ENCODE peak calls at places on chromosomes 3 and 15, in six cellular contexts. Z is CD8-positive, alpha-beta memory T cell; J is right atrium auricular region; W is A673; B is lung; R is mammary epithelial cell. K is an unnamed sample. For H3K4me1 and H3K27me3, the result is how much of the 10 kb centered on the place peaks cover.

GRCh38 chr3:189361103-189361835 is 189.5 kb downstream of the TPRG1 start:
- DNase-seq in Z (no peak), W (no peak), R (no peak), J (no peak), B (no peak), K (no peak)

GRCh38 chr3:164723396-164723795 is 354.9 kb downstream of the SI start:
- DNase-seq in R (no peak), B (no peak), W (no peak), J (no peak), Z (no peak), K (peak)

GRCh38 chr15:51331141-51331540 is 7.3 kb downstream of the CYP19A1 start:
- DNase-seq in R (no peak), W (no peak), Z (no peak), J (no peak), B (no peak), K (no peak)

GRCh38 chr3:113834983-113835382 is 3.6 kb upstream of the GRAMD1C start:
- DNase-seq in W (no peak), B (no peak), Z (no peak), J (no peak), R (peak), K (no peak)

GRCh38 chr3:156659260-156659659 is 15.1 kb upstream of the TIPARP start:
- DNase-seq in R (no peak), B (no peak), Z (no peak), W (no peak), J (no peak), K (no peak)

GRCh38 chr15:65006876-65007275 is 17.2 kb upstream of the SPG21 start:
- DNase-seq in Z (no peak), R (no peak), B (no peak), J (no peak), W (no peak), K (no peak)

GRCh38 chr3:101484805-101485620 is 28.0 kb downstream of the SENP7 start:
- DNase-seq in Z (no peak), J (no peak), W (no peak), B (no peak), R (peak), K (no peak)

GRCh38 chr3:20320489-20320888 is 134.5 kb upstream of the SGO1 start:
- DNase-seq in W (no peak), Z (no peak), J (no peak), R (no peak), B (no peak), K (no peak)

GRCh38 chr3:101189786-101190185 is 130.6 kb downstream of the IMPG2 start:
- DNase-seq in Z (no peak), W (no peak), B (no peak), J (no peak), R (no peak), K (no peak)

GRCh38 chr3:109149078-109149477 is 12.6 kb downstream of the C3orf85 start:
- DNase-seq in Z (no peak), B (no peak), J (no peak), R (no peak), W (no peak), K (no peak)

GRCh38 chr3:146469206-146470017 is at the start of gene PLSCR2:
- DNase-seq in B (peak), Z (peak), R (no peak), W (peak), J (peak), K (no peak)

GRCh38 chr3:113287111-113287817 is 75.9 kb downstream of the BOC start:
- DNase-seq in W (no peak), J (no peak), B (no peak), R (peak), Z (no peak), K (no peak)

GRCh38 chr3:122312826-122313225 is 12.2 kb upstream of the CSTA start:
- DNase-seq in W (no peak), B (no peak), Z (no peak), J (no peak), R (peak), K (no peak)

GRCh38 chr3:184193991-184194539 is 8.1 kb downstream of the ABCF3 start:
- DNase-seq in J (no peak), Z (no peak), B (no peak), W (no peak), R (no peak), K (no peak)

DNA sequence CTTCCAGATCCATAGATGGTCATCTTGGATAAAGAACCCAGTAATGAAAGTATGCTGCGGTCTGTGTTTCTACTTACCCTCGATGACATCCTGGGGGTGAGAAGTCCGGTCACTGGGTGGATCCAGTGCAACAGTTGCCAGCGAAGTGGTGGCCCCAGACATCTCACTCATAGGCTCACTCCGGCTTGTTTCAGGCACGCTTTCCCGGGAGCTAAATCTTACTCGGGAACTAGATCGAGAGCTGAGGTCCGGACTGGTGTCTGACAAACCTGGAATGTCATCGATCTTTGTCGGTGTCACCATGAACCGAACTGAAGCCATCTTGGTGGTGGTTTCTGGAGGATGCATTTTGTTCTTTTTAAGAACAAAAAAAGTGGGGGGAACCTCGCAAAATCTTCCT is 1.2 kb downstream of the SLC12A6 start:
- DNase-seq in Z (no peak), R (no peak), B (no peak), W (no peak), J (no peak), K (no peak)
- H3K4me1 ChIP-seq in Z (half or more), R (under half), B (under half), W (under half), J (under half), K (under half)

DNA sequence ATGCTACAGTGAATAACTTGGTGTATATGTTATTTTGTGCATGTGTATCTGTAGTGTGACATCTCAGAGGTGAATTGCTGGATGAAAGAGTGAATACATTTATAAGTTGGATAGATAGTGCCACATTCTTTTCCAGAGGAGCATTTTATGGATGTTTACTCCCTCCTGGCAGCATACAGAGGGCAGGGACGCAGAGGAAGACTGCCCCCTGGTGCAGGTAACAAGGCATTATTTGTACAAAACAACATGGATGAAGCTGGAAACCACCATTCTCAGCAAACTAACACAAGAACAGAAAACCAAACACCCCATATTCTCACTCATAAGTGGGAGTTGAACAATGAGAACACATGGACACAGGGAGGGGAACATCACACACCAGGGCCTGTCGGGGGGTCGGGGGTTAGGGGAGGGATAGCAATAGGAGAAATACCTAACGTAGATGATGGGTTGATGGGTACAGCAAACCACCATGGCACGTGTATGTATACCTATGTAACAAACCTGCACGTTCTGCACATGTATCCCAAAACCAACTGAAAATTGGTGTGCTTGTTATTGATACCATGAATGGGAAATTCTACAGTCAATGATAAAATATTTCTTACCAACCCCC is 57.9 kb upstream of the CTXND1 start:
- DNase-seq in R (peak), B (no peak), Z (no peak), J (no peak), W (peak), K (peak)
- H3K27me3 ChIP-seq in R (under half), B (under half), Z (under half), J (under half), W (under half), K (under half)

DNA sequence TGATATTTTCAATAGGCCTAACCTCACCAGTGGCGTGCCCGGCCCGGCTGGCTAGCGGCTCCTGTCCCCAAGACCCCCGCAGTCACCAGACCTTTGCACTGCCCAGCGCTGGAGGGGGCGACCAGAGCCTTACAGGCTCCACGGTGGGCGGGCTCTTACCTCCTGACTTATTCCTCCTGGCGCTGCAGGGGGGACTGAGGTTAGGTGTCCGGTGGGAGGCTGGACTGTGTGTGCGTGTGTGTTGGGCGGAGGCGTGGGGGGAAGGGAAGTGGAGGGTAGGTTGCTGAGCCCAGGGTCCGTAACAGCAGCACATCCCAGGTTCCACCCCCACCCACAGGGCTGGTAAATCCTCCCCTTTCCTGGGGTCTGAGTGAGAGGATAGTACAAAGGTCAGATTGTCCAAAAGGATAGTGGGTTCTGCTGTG is 27.5 kb upstream of the THRB start:
- DNase-seq in R (no peak), Z (no peak), J (no peak), B (no peak), W (no peak), K (no peak)
- H3K4me1 ChIP-seq in R (under half), Z (under half), J (under half), B (under half), W (under half), K (half or more)

GRCh38 chr15:70001859-70002258 is 95.9 kb downstream of the TLE3 start:
- DNase-seq in Z (no peak), J (no peak), W (no peak), B (no peak), R (no peak), K (no peak)

GRCh38 chr15:69998541-69999391 is 99.0 kb downstream of the TLE3 start:
- DNase-seq in Z (no peak), B (no peak), R (no peak), W (no peak), J (no peak), K (no peak)

GRCh38 chr15:69997701-69998273 is 99.9 kb downstream of the TLE3 start:
- DNase-seq in W (peak), Z (no peak), J (peak), B (peak), R (peak), K (no peak)

GRCh38 chr15:69996842-69997478 is 100.8 kb downstream of the TLE3 start:
- DNase-seq in W (no peak), R (no peak), Z (no peak), B (no peak), J (no peak), K (no peak)

DNA sequence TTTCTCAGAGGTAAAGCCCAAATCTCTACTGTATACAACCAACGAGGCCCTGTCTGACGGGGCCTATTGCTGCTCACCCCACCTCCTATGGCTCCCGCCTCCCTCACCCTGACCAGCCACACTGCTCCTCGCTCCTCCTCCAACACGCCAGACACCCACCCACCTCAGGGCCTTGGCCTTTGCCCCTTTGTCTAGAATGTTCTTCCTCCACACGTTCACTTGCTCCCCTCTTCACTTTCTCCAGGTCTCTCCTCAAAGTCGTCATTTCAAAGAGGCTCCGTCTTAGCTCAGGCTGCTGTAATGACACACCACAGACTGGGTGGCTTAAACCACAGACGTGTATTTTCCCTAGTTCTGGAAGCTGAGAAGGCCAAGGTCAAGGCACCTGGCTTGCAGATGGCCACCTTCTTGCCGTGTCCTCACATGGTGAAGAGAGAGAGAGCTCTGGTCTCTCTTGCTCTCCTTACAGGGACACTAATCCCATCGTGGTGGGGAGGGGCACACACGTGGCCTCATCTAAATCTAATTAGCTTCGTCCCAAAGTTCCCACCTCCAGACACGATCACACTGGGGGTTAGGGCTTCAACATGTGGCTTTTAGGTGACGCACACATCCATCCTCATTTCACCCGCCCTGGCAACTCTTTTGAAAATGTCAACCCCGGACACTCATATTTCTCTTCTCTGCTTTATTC is 98.2 kb downstream of the TLE3 start:
- DNase-seq in Z (no peak), J (no peak), W (no peak), R (no peak), B (no peak), K (no peak)
- H3K27me3 ChIP-seq in Z (under half), J (under half), W (under half), R (under half), B (under half), K (under half)

GRCh38 chr15:90352109-90352893 is at the start of gene ZNF774:
- DNase-seq in J (peak), Z (peak), W (peak), B (peak), R (peak), K (peak)
- H3K4me1 ChIP-seq in J (under half), Z (under half), W (under half), B (under half), R (under half), K (under half)

GRCh38 chr3:186189492-186189891 is 80.6 kb upstream of the ETV5 start:
- DNase-seq in B (no peak), W (no peak), Z (no peak), R (no peak), J (no peak), K (no peak)

GRCh38 chr3:186187876-186188275 is 79.0 kb upstream of the ETV5 start:
- DNase-seq in Z (no peak), W (no peak), R (no peak), J (no peak), B (no peak), K (no peak)

GRCh38 chr3:186194451-186194811 is 85.5 kb upstream of the ETV5 start:
- DNase-seq in R (no peak), B (no peak), W (no peak), J (no peak), Z (no peak), K (no peak)

GRCh38 chr3:186193534-186194450 is 84.9 kb upstream of the ETV5 start:
- DNase-seq in J (no peak), R (no peak), B (no peak), W (no peak), Z (no peak), K (no peak)

GRCh38 chr3:186192823-186193222 is 83.9 kb upstream of the ETV5 start:
- DNase-seq in R (no peak), W (no peak), J (no peak), Z (no peak), B (no peak), K (no peak)
- H3K27me3 ChIP-seq in R (under half), W (under half), J (under half), Z (under half), B (under half), K (under half)

GRCh38 chr15:75037685-75038084 is 14.3 kb downstream of the PPCDC start:
- DNase-seq in W (no peak), Z (no peak), B (no peak), R (peak), J (no peak), K (no peak)

GRCh38 chr15:75038948-75039533 is 15.7 kb downstream of the PPCDC start:
- DNase-seq in Z (no peak), W (no peak), R (no peak), B (no peak), J (no peak), K (no peak)

GRCh38 chr15:75034615-75035014 is 11.2 kb downstream of the PPCDC start:
- DNase-seq in W (no peak), R (no peak), J (no peak), B (no peak), Z (no peak), K (no peak)

GRCh38 chr15:75033809-75034208 is 10.4 kb downstream of the PPCDC start:
- DNase-seq in W (no peak), J (no peak), Z (no peak), R (no peak), B (no peak), K (no peak)

GRCh38 chr15:75036269-75036668 is 12.9 kb downstream of the PPCDC start:
- DNase-seq in B (no peak), Z (no peak), R (peak), J (no peak), W (no peak), K (peak)
- H3K4me1 ChIP-seq in B (under half), Z (under half), R (under half), J (under half), W (under half), K (under half)

K was measured in HAP-1.